ENCODE peak calls at places on chromosomes 1 and 21, in six cellular contexts. Z is neural crest cell; J is astrocyte; M is stimulated activated CD4-positive, alpha-beta T cell treated with anti-CD3 and anti-CD28 coated beads, Interleukin-1b, Interleukin-23, amount 100 ng/mL, for 48 hours; K is RWPE2; R is activated T-cell treated with anti-CD3 and anti-CD28 coated beads for 24 hours. T is an unnamed sample.

GRCh38 chr21:29313662-29314408 is 15.1 kb downstream of the BACH1 start:
- DNase-seq in R (no peak), M (no peak), K (no peak), J (no peak), Z (no peak), T (no peak)

GRCh38 chr1:32651461-32652073 is 559 bp downstream of the RBBP4 start:
- DNase-seq in R (no peak), K (peak; percentile 60), Z (no peak), J (no peak), M (no peak), T (no peak)

GRCh38 chr1:67162954-67163353 is 3.3 kb upstream of the IL23R start:
- DNase-seq in K (peak; percentile 80), R (no peak), M (peak; percentile 71), J (peak; percentile 66), Z (no peak), T (no peak)

GRCh38 chr21:43315244-43316137 is 111.4 kb downstream of the SIK1 start:
- DNase-seq in Z (no peak), K (no peak), J (no peak), M (no peak), R (no peak), T (no peak)

GRCh38 chr1:160255761-160256300 is 6.5 kb downstream of the DCAF8 start:
- DNase-seq in R (no peak), K (no peak), J (no peak), M (no peak), Z (no peak), T (no peak)

GRCh38 chr1:198272492-198272891 is 115.7 kb downstream of the NEK7 start:
- DNase-seq in J (peak; percentile 71), K (no peak), R (no peak), Z (no peak), M (no peak), T (no peak)

GRCh38 chr1:225766967-225767413 is 10.6 kb upstream of the SRP9 start:
- DNase-seq in Z (no peak), R (no peak), M (no peak), J (peak; percentile 96), K (no peak), T (no peak)

GRCh38 chr1:24909388-24909898 is 20.6 kb downstream of the RUNX3 start:
- DNase-seq in R (no peak), M (no peak), J (peak; percentile 75), Z (peak; percentile 60), K (no peak), T (no peak)

GRCh38 chr1:98051065-98051675 is 130.3 kb upstream of the DPYD start:
- DNase-seq in R (peak; percentile 67), M (peak; percentile 62), J (peak; percentile 52), Z (peak; percentile 75), K (peak; percentile 49), T (peak; percentile 51)

GRCh38 chr1:47331875-47332274 is 1.7 kb upstream of the CMPK1 start:
- DNase-seq in R (no peak), K (no peak), J (no peak), M (no peak), Z (no peak), T (no peak)

GRCh38 chr1:109637446-109637845 is 17.8 kb downstream of the AMPD2 start:
- DNase-seq in K (no peak), Z (no peak), M (no peak), J (no peak), R (no peak), T (no peak)

GRCh38 chr1:173422456-173422976 is 54.6 kb upstream of the PRDX6 start:
- DNase-seq in R (no peak), M (no peak), K (no peak), Z (no peak), J (no peak), T (no peak)

GRCh38 chr1:44015206-44015605 is 16.1 kb downstream of the SLC6A9 start:
- DNase-seq in M (no peak), J (no peak), K (peak; percentile 49), Z (no peak), R (no peak), T (no peak)

GRCh38 chr1:163035791-163036249 is 33.3 kb upstream of the RGS4 start:
- DNase-seq in M (no peak), J (peak; percentile 99), Z (no peak), K (peak; percentile 85), R (no peak), T (no peak)

GRCh38 chr1:157025856-157026255 is 19.7 kb downstream of the ARHGEF11 start:
- DNase-seq in Z (no peak), M (no peak), J (no peak), K (no peak), R (no peak), T (no peak)

GRCh38 chr1:23481904-23482303 is 2.1 kb downstream of the ASAP3 start:
- DNase-seq in R (no peak), J (no peak), K (no peak), M (no peak), Z (no peak), T (no peak)

GRCh38 chr1:38699330-38700076 is 160.1 kb downstream of the RRAGC start:
- DNase-seq in R (no peak), K (no peak), J (no peak), Z (no peak), M (no peak), T (no peak)

GRCh38 chr1:194394676-194395075 is 1208.3 kb upstream of the B3GALT2 start:
- DNase-seq in J (no peak), K (no peak), R (no peak), Z (no peak), M (no peak), T (no peak)

GRCh38 chr1:229229137-229229720 is 41.7 kb upstream of the RAB4A start:
- DNase-seq in Z (no peak), M (no peak), K (no peak), J (no peak), R (no peak), T (no peak)

GRCh38 chr1:151273924-151274466 is 8.1 kb upstream of the ZNF687 start:
- DNase-seq in R (no peak), Z (no peak), K (no peak), J (no peak), M (no peak), T (no peak)

GRCh38 chr1:210754931-210755670 is 378.8 kb downstream of the KCNH1 start:
- DNase-seq in M (no peak), J (peak; percentile 20), K (no peak), Z (no peak), R (no peak), T (no peak)

GRCh38 chr21:26881504-26882228 is 36.5 kb upstream of the ADAMTS1 start:
- DNase-seq in J (peak; percentile 2), R (no peak), M (no peak), Z (no peak), K (no peak), T (no peak)

GRCh38 chr1:52190500-52191252 is 48.8 kb downstream of the ZFYVE9 start:
- DNase-seq in K (no peak), J (peak; percentile 16), Z (no peak), M (no peak), R (no peak), T (no peak)

GRCh38 chr21:33425825-33426224 is 22.6 kb downstream of the IFNGR2 start:
- DNase-seq in K (no peak), J (no peak), R (no peak), Z (no peak), M (no peak), T (no peak)

GRCh38 chr1:175192111-175192629 is 406 bp downstream of the KIAA0040 start:
- DNase-seq in R (no peak), Z (no peak), M (peak; percentile 31), K (no peak), J (no peak), T (no peak)

GRCh38 chr1:200873116-200873670 is 412 bp downstream of the GPR25 start:
- DNase-seq in K (no peak), M (no peak), Z (no peak), J (no peak), R (no peak), T (no peak)

T was measured in stimulated activated naive B cell treated with anti-CD40 and anti-IgM and Interleukin-4, amounts not matched to agents 10 μg/mL and 1 μg/mL and 100 μg/mL, for 72 hours.